ENCODE peak calls at places on chromosomes 7 and 10, in seven cellular contexts. U is heart right ventricle, F is A549, W is astrocyte, J is HCT116, O is body of pancreas, A is left ventricle myocardium inferior. B is an unnamed sample.

GRCh38 chr7:143992677-143993076 is 7.4 kb upstream of the OR6B1 start:
- DNase-seq in J (no peak), U (no peak), A (no peak), W (no peak), O (no peak), F (no peak), B (no peak)

GRCh38 chr7:30963842-30964241 is at the start of gene GHRHR:
- DNase-seq in J (no peak), U (no peak), O (no peak), A (no peak), W (no peak), F (no peak), B (no peak)

GRCh38 chr10:99369126-99369525 is 40.0 kb downstream of the CNNM1 start:
- DNase-seq in A (no peak), O (no peak), W (peak; percentile 11), U (no peak), F (no peak), J (no peak), B (no peak)

GRCh38 chr10:23383637-23384036 is 39.0 kb upstream of the C10orf67 start:
- DNase-seq in U (no peak), A (no peak), O (no peak), J (no peak), F (no peak), W (no peak), B (no peak)

GRCh38 chr10:131578472-131578970 is 267.0 kb upstream of the TCERG1L start:
- DNase-seq in A (no peak), U (no peak), O (no peak), J (no peak), W (no peak), F (no peak), B (no peak)

GRCh38 chr7:30658471-30659074 is 23.7 kb downstream of the CRHR2 start:
- DNase-seq in W (no peak), F (no peak), O (no peak), U (no peak), A (no peak), J (no peak), B (no peak)

GRCh38 chr7:51024867-51025266 is 242.2 kb upstream of the GRB10 start:
- DNase-seq in O (no peak), A (no peak), U (no peak), J (no peak), W (no peak), F (no peak), B (no peak)

GRCh38 chr10:36280396-36280795 is 638.3 kb upstream of the FZD8 start:
- DNase-seq in U (no peak), O (no peak), W (peak; percentile 20), J (no peak), F (peak; percentile 9), A (no peak), B (no peak)

GRCh38 chr10:122181901-122182799 is 88.9 kb upstream of the BTBD16 start:
- DNase-seq in F (no peak), U (no peak), W (no peak), J (peak; percentile 8), A (no peak), O (no peak), B (no peak)

GRCh38 chr7:48376263-48376662 is 205.0 kb downstream of the ABCA13 start:
- DNase-seq in U (no peak), W (no peak), J (no peak), F (no peak), O (no peak), A (no peak), B (no peak)

GRCh38 chr10:115706482-115707076 is 566.4 kb downstream of the GFRA1 start:
- DNase-seq in W (peak; percentile 12), U (no peak), F (no peak), J (peak; percentile 12), A (no peak), O (no peak), B (no peak)

GRCh38 chr7:82036146-82036886 is 266.5 kb upstream of the HGF start:
- DNase-seq in W (peak; percentile 80), O (no peak), F (no peak), A (no peak), J (no peak), U (no peak), B (no peak)

GRCh38 chr7:37265006-37265405 is 183.7 kb downstream of the ELMO1 start:
- DNase-seq in U (no peak), W (no peak), J (no peak), O (no peak), A (no peak), F (no peak), B (no peak)

GRCh38 chr7:80127412-80128150 is 7.0 kb upstream of the GNAI1 start:
- DNase-seq in A (no peak), U (no peak), J (no peak), W (no peak), F (no peak), O (peak; percentile 44), B (no peak)

GRCh38 chr7:44486693-44487092 is 3.8 kb downstream of the NUDCD3 start:
- DNase-seq in A (no peak), U (no peak), O (peak; percentile 31), F (no peak), J (no peak), W (peak; percentile 28), B (no peak)

GRCh38 chr7:141053626-141054025 is 20.2 kb upstream of the TMEM178B start:
- DNase-seq in U (no peak), W (no peak), J (no peak), A (no peak), O (peak; percentile 8), F (no peak), B (no peak)

GRCh38 chr7:139875821-139876241 is 46.8 kb downstream of the TBXAS1 start:
- DNase-seq in U (no peak), O (peak; percentile 53), F (no peak), W (no peak), J (no peak), A (no peak), B (no peak)

GRCh38 chr10:68088744-68089143 is 13.7 kb upstream of the HERC4 start:
- DNase-seq in O (no peak), J (no peak), F (no peak), A (no peak), U (no peak), W (peak; percentile 82), B (no peak)

GRCh38 chr10:6771361-6771760 is 191.3 kb upstream of the PRKCQ start:
- DNase-seq in F (no peak), U (no peak), J (no peak), W (no peak), A (no peak), O (no peak), B (no peak)

GRCh38 chr7:116698930-116699722 is 27.1 kb downstream of the MET start:
- DNase-seq in U (no peak), W (no peak), O (no peak), F (no peak), J (no peak), A (no peak), B (no peak)

GRCh38 chr7:116698396-116698795 is 26.4 kb downstream of the MET start:
- DNase-seq in W (no peak), F (no peak), J (no peak), O (no peak), U (no peak), A (no peak), B (no peak)

GRCh38 chr7:116704650-116705049 is 32.7 kb downstream of the MET start:
- DNase-seq in O (no peak), W (no peak), F (no peak), U (no peak), J (no peak), A (no peak), B (no peak)

GRCh38 chr7:116705419-116705818 is 33.4 kb downstream of the MET start:
- DNase-seq in U (no peak), W (no peak), A (no peak), O (no peak), J (no peak), F (no peak), B (no peak)

DNA sequence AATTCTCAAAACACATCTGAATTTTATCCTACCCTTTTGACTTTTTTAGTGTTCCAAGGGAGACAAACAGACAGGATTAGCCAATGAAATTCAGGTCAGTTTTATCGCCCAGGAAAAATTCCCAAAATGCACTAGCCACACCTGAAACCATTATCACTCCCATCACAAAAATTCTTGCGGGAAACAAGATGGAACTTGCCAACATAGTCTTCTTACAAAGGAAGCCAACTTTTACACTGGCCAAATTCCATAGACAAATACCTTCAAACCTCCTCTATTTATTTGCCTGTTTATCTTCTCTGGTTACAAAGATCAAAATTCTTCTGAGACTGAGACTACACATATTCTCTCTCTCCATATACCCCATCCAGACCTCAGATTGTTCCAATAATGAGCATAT is 30.1 kb downstream of the MET start:
- DNase-seq in J (no peak), O (no peak), U (no peak), W (peak; percentile 80), A (no peak), F (no peak), B (no peak)
- H3K27ac ChIP-seq in J (peak overlapping the region; percentile 91), O (no peak overlapping the region), U (no peak overlapping the region), W (no peak overlapping the region), A (no peak overlapping the region), F (peak overlapping the region; percentile 61), B (no peak overlapping the region)

GRCh38 chr7:6252748-6253147 is 19.7 kb downstream of the CYTH3 start:
- DNase-seq in W (peak; percentile 83), A (no peak), F (no peak), U (no peak), O (no peak), J (no peak), B (no peak)

GRCh38 chr7:6252310-6252709 is 20.1 kb downstream of the CYTH3 start:
- DNase-seq in J (no peak), O (no peak), F (no peak), U (no peak), W (peak; percentile 84), A (no peak), B (no peak)

GRCh38 chr7:6256709-6257535 is 15.5 kb downstream of the CYTH3 start:
- DNase-seq in O (peak; percentile 25), A (peak; percentile 73), U (peak; percentile 47), F (no peak), J (no peak), W (peak; percentile 79), B (peak; percentile 91)

GRCh38 chr7:6257602-6258001 is 14.8 kb downstream of the CYTH3 start:
- DNase-seq in W (no peak), A (no peak), O (no peak), F (no peak), J (no peak), U (no peak), B (no peak)

GRCh38 chr7:6254891-6255290 is 17.5 kb downstream of the CYTH3 start:
- DNase-seq in O (no peak), F (no peak), U (no peak), J (no peak), W (no peak), A (no peak), B (no peak)
- H3K27ac ChIP-seq in O (no peak overlapping the region), F (no peak overlapping the region), U (peak overlapping the region; percentile 57), J (no peak overlapping the region), W (peak overlapping the region; percentile 39), A (peak overlapping the region; percentile 76), B (no peak overlapping the region)

GRCh38 chr10:3867454-3868273 is 82.7 kb upstream of the KLF6 start:
- DNase-seq in O (no peak), A (no peak), F (no peak), J (no peak), U (no peak), W (no peak), B (no peak)
- H3K27ac ChIP-seq in O (no peak overlapping the region), A (no peak overlapping the region), F (no peak overlapping the region), J (no peak overlapping the region), U (no peak overlapping the region), W (no peak overlapping the region), B (no peak overlapping the region)

DNA sequence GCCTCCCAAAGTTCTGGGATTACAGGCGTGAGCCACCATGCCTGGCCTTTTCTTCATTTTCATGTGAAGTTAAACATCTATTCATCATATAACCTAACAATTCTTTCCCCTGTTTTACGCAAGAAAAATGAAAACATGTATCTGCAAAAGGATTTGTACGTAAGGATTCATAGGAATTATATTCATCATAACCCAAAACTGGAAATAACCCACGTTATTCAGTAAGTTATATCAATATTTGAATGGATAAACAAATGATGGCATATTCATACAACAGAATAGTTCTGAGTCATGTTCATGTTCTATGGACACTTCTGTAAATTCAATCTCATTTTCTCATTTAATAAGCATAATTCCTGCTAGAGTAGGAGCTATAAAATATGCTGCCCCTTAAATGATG is 35.2 kb upstream of the CAV2 start:
- DNase-seq in A (no peak), O (no peak), F (no peak), J (no peak), U (no peak), W (no peak), B (no peak)
- H3K27ac ChIP-seq in A (no peak overlapping the region), O (no peak overlapping the region), F (peak overlapping the region; percentile 90), J (peak overlapping the region; percentile 88), U (no peak overlapping the region), W (no peak overlapping the region), B (no peak overlapping the region)